ENCODE peak calls at places on chromosomes 16 and 17, in six cellular contexts. T is ovary, U is endothelial cell of umbilical vein, V is GM12891, K is lower leg skin, E is HepG2. N is an unnamed sample.

GRCh38 chr17:77810536-77810935 is 148.0 kb upstream of the TNRC6C start:
- DNase-seq in E (no peak), V (no peak), K (peak; percentile 31), T (no peak), U (peak; percentile 52), N (no peak)

GRCh38 chr17:69501591-69502468 is 87.3 kb downstream of the MAP2K6 start:
- DNase-seq in K (peak; percentile 19), T (peak; percentile 32), U (peak; percentile 59), V (no peak), E (peak; percentile 78), N (no peak)

GRCh38 chr16:10827691-10828341 is 9.2 kb upstream of the TVP23A start:
- DNase-seq in V (no peak), U (peak; percentile 63), T (peak; percentile 81), E (no peak), K (peak; percentile 81), N (no peak)

GRCh38 chr16:84308120-84308519 is 13.4 kb downstream of the WFDC1 start:
- DNase-seq in T (peak; percentile 25), E (peak; percentile 40), K (no peak), V (peak; percentile 35), U (peak; percentile 15), N (peak; percentile 38)

GRCh38 chr16:19601083-19601976 is 45.8 kb downstream of the VPS35L start:
- DNase-seq in U (peak; percentile 60), T (peak; percentile 37), K (no peak), E (peak; percentile 47), V (no peak), N (peak; percentile 74)

GRCh38 chr16:81616321-81617020 is 162.6 kb upstream of the PLCG2 start:
- DNase-seq in K (no peak), V (peak; percentile 79), T (peak; percentile 59), E (no peak), U (peak; percentile 53), N (peak; percentile 14)

GRCh38 chr16:30723725-30724355 is 24.4 kb upstream of the PHKG2 start:
- DNase-seq in T (no peak), K (no peak), V (no peak), U (no peak), E (no peak), N (no peak)

GRCh38 chr17:29589524-29590260 is at the start of gene GIT1:
- DNase-seq in E (peak; percentile 70), U (peak; percentile 82), V (peak; percentile 95), T (peak; percentile 81), K (peak; percentile 76), N (peak; percentile 85)

GRCh38 chr17:37488009-37488604 is 1.6 kb upstream of the DUSP14 start:
- DNase-seq in E (peak; percentile 98), V (no peak), K (no peak), U (peak; percentile 93), T (no peak), N (peak; percentile 27)

GRCh38 chr17:73958453-73958852 is 245.0 kb upstream of the RPL38 start:
- DNase-seq in E (no peak), U (no peak), T (no peak), K (no peak), V (no peak), N (no peak)

GRCh38 chr17:12522743-12523181 is 142.9 kb upstream of the MYOCD start:
- DNase-seq in K (no peak), E (peak; percentile 29), V (no peak), U (no peak), T (no peak), N (no peak)

GRCh38 chr16:58053682-58054005 is 28.1 kb downstream of the MMP15 start:
- DNase-seq in V (no peak), U (no peak), K (no peak), E (no peak), T (no peak), N (no peak)

GRCh38 chr17:67912656-67913055 is 83.6 kb downstream of the C17orf58 start:
- DNase-seq in K (no peak), V (no peak), T (no peak), U (no peak), E (no peak), N (no peak)

GRCh38 chr16:70290949-70291519 is 1.7 kb upstream of the AARS1 start:
- DNase-seq in K (no peak), U (no peak), T (no peak), E (no peak), V (no peak), N (peak; percentile 19)

GRCh38 chr16:12646490-12647274 is 157.0 kb downstream of the CPPED1 start:
- DNase-seq in U (peak; percentile 94), T (no peak), E (peak; percentile 47), K (no peak), V (no peak), N (no peak)

GRCh38 chr16:68229431-68230175 is 6.3 kb downstream of the ESRP2 start:
- DNase-seq in V (peak; percentile 35), U (peak; percentile 66), K (no peak), E (peak; percentile 64), T (peak; percentile 28), N (peak; percentile 65)

GRCh38 chr16:83233153-83233552 is 574.6 kb upstream of the HSBP1 start:
- DNase-seq in U (no peak), E (no peak), V (no peak), T (no peak), K (no peak), N (no peak)

GRCh38 chr16:81198635-81199034 is 39.9 kb upstream of the BCO1 start:
- DNase-seq in V (no peak), E (peak; percentile 59), U (no peak), T (no peak), K (no peak), N (no peak)

GRCh38 chr17:73205326-73205980 is 12.6 kb downstream of the COG1 start:
- DNase-seq in V (no peak), E (peak; percentile 91), T (no peak), U (no peak), K (no peak), N (no peak)

GRCh38 chr16:22235839-22236745 is 30.0 kb downstream of the EEF2K start:
- DNase-seq in T (no peak), V (no peak), U (peak; percentile 13), K (peak; percentile 82), E (no peak), N (peak; percentile 50)

GRCh38 chr17:41792835-41793748 is 6.6 kb upstream of the JUP start:
- DNase-seq in T (peak; percentile 49), U (peak; percentile 69), V (no peak), E (peak; percentile 68), K (no peak), N (no peak)

GRCh38 chr16:81232740-81233367 is 5.6 kb upstream of the BCO1 start:
- DNase-seq in U (no peak), V (no peak), E (no peak), T (no peak), K (no peak), N (no peak)

GRCh38 chr17:5050281-5050680 is 15.1 kb upstream of the SLC52A1 start:
- DNase-seq in U (no peak), V (no peak), E (no peak), K (no peak), T (no peak), N (no peak)

GRCh38 chr16:12471383-12471782 is 332.3 kb downstream of the CPPED1 start:
- DNase-seq in V (no peak), U (no peak), K (no peak), E (no peak), T (no peak), N (no peak)

GRCh38 chr17:83176272-83176955 is 97.0 kb downstream of the METRNL start:
- DNase-seq in K (no peak), V (no peak), T (no peak), E (no peak), U (no peak), N (no peak)
- TF ChIP-seq POLR2A in K (no peak), V (no peak), T (no peak), E (no peak), U (no peak), N (no peak)

GRCh38 chr16:2472488-2472864 is 1.4 kb downstream of the NTN3 start:
- DNase-seq in K (no peak), T (no peak), E (no peak), U (no peak), V (no peak), N (no peak)

GRCh38 chr16:2470234-2470601 is 879 bp upstream of the NTN3 start:
- DNase-seq in U (no peak), E (no peak), V (no peak), T (no peak), K (no peak), N (no peak)

GRCh38 chr16:2470603-2471015 is 488 bp upstream of the NTN3 start:
- DNase-seq in V (no peak), K (no peak), U (no peak), E (no peak), T (no peak), N (no peak)

GRCh38 chr16:2471653-2472487 is 773 bp downstream of the NTN3 start:
- DNase-seq in U (no peak), K (no peak), V (no peak), T (no peak), E (no peak), N (no peak)

DNA sequence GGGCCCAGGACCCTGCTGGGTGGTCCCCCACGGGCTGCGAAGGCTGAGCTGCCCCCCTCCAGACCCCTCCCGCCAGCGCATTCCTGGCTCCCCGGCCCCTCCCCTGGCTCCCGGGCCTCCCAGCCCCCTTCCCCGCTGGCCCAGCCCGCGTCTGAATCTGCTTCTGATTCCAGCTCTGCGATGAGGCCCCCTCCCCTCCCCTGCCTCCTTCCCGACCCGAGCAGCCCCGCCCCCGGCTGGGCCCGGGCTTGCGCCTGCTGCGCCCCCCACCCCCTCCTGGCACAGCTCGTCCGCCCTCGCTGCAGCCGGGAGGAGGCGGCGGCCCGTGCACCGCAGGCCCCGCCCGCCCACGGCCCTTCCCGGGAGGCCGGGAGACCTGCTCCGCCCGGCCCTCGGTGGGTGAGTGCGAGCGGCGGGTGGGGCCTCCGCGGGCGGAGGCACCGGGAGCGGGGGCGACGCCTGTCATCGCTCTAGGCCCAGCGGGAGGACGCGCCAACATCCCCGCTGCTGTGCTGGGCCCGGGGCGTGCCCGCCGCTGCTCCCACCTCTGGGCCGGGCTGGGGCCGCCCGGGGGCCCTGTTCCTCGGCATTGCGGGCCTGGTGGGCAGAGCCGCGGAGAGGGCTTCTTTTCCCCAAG is at the start of gene NTN3:
- DNase-seq in T (no peak), U (no peak), V (no peak), K (no peak), E (no peak), N (peak; percentile 75)
- TF ChIP-seq POLR2A in T (no peak), U (no peak), V (no peak), K (no peak), E (no peak), N (no peak)

GRCh38 chr17:43014020-43014615 is 7.5 kb downstream of the IFI35 start:
- DNase-seq in E (no peak), K (no peak), T (no peak), V (no peak), U (no peak), N (no peak)

GRCh38 chr17:43013296-43013695 is 6.7 kb downstream of the IFI35 start:
- DNase-seq in K (no peak), T (no peak), E (no peak), U (no peak), V (no peak), N (no peak)

GRCh38 chr17:43015579-43015978 is 6.6 kb downstream of the VAT1 start:
- DNase-seq in U (peak; percentile 44), V (no peak), K (no peak), T (no peak), E (no peak), N (no peak)

GRCh38 chr17:43016216-43016615 is 6.0 kb downstream of the VAT1 start:
- DNase-seq in V (no peak), U (no peak), E (no peak), T (no peak), K (no peak), N (no peak)

GRCh38 chr17:43014946-43015519 is 7.2 kb downstream of the VAT1 start:
- DNase-seq in E (no peak), U (no peak), T (no peak), V (no peak), K (no peak), N (no peak)
- TF ChIP-seq POLR2A in E (no peak), U (no peak), T (no peak), V (no peak), K (no peak), N (no peak)

GRCh38 chr17:1716912-1717695 is 6.9 kb upstream of the TLCD2 start:
- DNase-seq in E (peak; percentile 99), T (peak; percentile 93), V (peak; percentile 85), U (peak; percentile 99), K (peak; percentile 95), N (peak; percentile 99)
- TF ChIP-seq POLR2A in E (peak; percentile 89), T (peak; percentile 72), V (peak; percentile 85), U (peak; percentile 62), K (no peak), N (peak; percentile 33)

N was measured in erythroblast.